ENCODE peak calls at places on chromosomes 3 and 15, in eight cellular contexts. P, T, F, S, D, Y, O and W are unnamed samples.

GRCh38 chr3:11769704-11770103 is 77.0 kb downstream of the TAMM41 start:
- DNase-seq in T (no peak), F (no peak), O (no peak), S (no peak), D (no peak), P (peak), Y (no peak), W (no peak)

GRCh38 chr15:63461230-63461629 is 43.2 kb upstream of the USP3 start:
- DNase-seq in D (no peak), P (no peak), T (no peak), O (peak), Y (no peak), S (no peak), F (no peak), W (no peak)

GRCh38 chr15:65212097-65212496 is 824 bp upstream of the CILP start:
- DNase-seq in P (no peak), D (peak), T (peak), S (no peak), F (peak), O (no peak), Y (peak), W (no peak)

GRCh38 chr15:30030350-30030749 is 52.4 kb upstream of the GOLGA8J start:
- DNase-seq in S (no peak), D (no peak), O (peak), F (no peak), T (no peak), Y (no peak), P (no peak), W (no peak)

GRCh38 chr15:26804063-26804804 is 31.4 kb upstream of the GABRB3 start:
- DNase-seq in F (no peak), O (no peak), P (no peak), S (no peak), Y (no peak), D (no peak), T (no peak), W (no peak)

GRCh38 chr3:100257601-100258000 is 3.2 kb upstream of the TBC1D23 start:
- DNase-seq in T (no peak), S (no peak), D (no peak), Y (no peak), P (no peak), F (no peak), O (no peak), W (no peak)

GRCh38 chr3:161031134-161031533 is 74.0 kb downstream of the B3GALNT1 start:
- DNase-seq in F (no peak), S (no peak), D (no peak), T (no peak), P (no peak), Y (no peak), O (no peak), W (no peak)

GRCh38 chr15:66743703-66744536 is 41.9 kb downstream of the SMAD6 start:
- DNase-seq in P (no peak), T (no peak), D (no peak), O (peak), Y (no peak), S (peak), F (no peak), W (no peak)

GRCh38 chr3:18830087-18830486 is 318.2 kb upstream of the KCNH8 start:
- DNase-seq in S (no peak), Y (no peak), F (no peak), P (no peak), T (no peak), O (no peak), D (no peak), W (no peak)

GRCh38 chr3:36792342-36792741 is 28.0 kb upstream of the DCLK3 start:
- DNase-seq in P (no peak), S (no peak), O (peak), D (no peak), T (no peak), Y (no peak), F (no peak), W (no peak)

GRCh38 chr3:175668300-175668699 is 809.2 kb downstream of the NAALADL2 start:
- DNase-seq in T (no peak), S (no peak), F (no peak), D (no peak), O (no peak), P (no peak), Y (no peak), W (no peak)

GRCh38 chr15:69607101-69607500 is 154.5 kb downstream of the RPLP1 start:
- DNase-seq in F (no peak), T (no peak), P (no peak), D (no peak), Y (no peak), S (no peak), O (peak), W (no peak)

GRCh38 chr3:77460326-77460725 is 420.4 kb downstream of the ROBO2 start:
- DNase-seq in Y (no peak), D (no peak), S (no peak), F (no peak), T (no peak), O (no peak), P (peak), W (no peak)

GRCh38 chr15:87863152-87863551 is 393.4 kb downstream of the NTRK3 start:
- DNase-seq in Y (no peak), P (no peak), F (no peak), T (no peak), O (peak), S (no peak), D (no peak), W (no peak)

GRCh38 chr15:99932676-99933402 is 199.6 kb upstream of the LYSMD4 start:
- DNase-seq in O (no peak), T (no peak), D (no peak), Y (no peak), P (no peak), F (no peak), S (no peak), W (no peak)

GRCh38 chr3:87856126-87856525 is 202.7 kb downstream of the CGGBP1 start:
- DNase-seq in S (no peak), F (no peak), O (peak), T (no peak), Y (no peak), D (no peak), P (no peak), W (no peak)

GRCh38 chr15:29812384-29812694 is 9.9 kb downstream of the TJP1 start:
- DNase-seq in O (peak), S (no peak), F (no peak), Y (no peak), P (peak), T (no peak), D (no peak), W (no peak)

GRCh38 chr15:98996619-98997018 is 11.0 kb downstream of the PGPEP1L start:
- DNase-seq in Y (no peak), T (no peak), F (no peak), D (no peak), O (no peak), P (peak), S (no peak), W (no peak)

GRCh38 chr15:93072440-93073394 is 16.3 kb downstream of the RGMA start:
- DNase-seq in O (peak), F (no peak), S (peak), P (no peak), Y (no peak), T (no peak), D (no peak), W (no peak)

GRCh38 chr3:50610992-50611463 is 546 bp downstream of the CISH start:
- DNase-seq in D (no peak), F (no peak), O (no peak), P (no peak), S (peak), Y (no peak), T (no peak), W (no peak)

GRCh38 chr3:106963446-106963845 is 413.8 kb upstream of the CCDC54 start:
- DNase-seq in S (no peak), T (no peak), Y (no peak), P (no peak), D (no peak), F (no peak), O (peak), W (peak)

GRCh38 chr3:62451211-62451892 is 78.0 kb upstream of the FEZF2 start:
- DNase-seq in O (no peak), F (no peak), S (no peak), P (no peak), T (no peak), D (no peak), Y (no peak), W (no peak)

GRCh38 chr15:83565553-83566159 is 88.3 kb upstream of the ADAMTSL3 start:
- DNase-seq in D (no peak), T (no peak), O (peak), Y (no peak), S (no peak), F (no peak), P (no peak), W (no peak)

GRCh38 chr15:75200765-75201608 is 695 bp upstream of the C15orf39 start:
- DNase-seq in T (peak), P (peak), O (peak), S (peak), Y (peak), D (no peak), F (peak), W (no peak)

GRCh38 chr15:66789029-66790025 is 87.3 kb downstream of the SMAD6 start:
- DNase-seq in Y (no peak), S (peak), D (no peak), F (no peak), T (no peak), O (peak), P (no peak), W (no peak)

GRCh38 chr3:127451321-127451720 is 139.2 kb downstream of the TPRA1 start:
- DNase-seq in P (no peak), Y (no peak), O (no peak), T (no peak), F (no peak), D (no peak), S (no peak), W (no peak)

GRCh38 chr3:61788623-61789507 is 227.5 kb downstream of the PTPRG start:
- DNase-seq in P (no peak), O (no peak), Y (no peak), T (no peak), D (no peak), F (no peak), S (no peak), W (no peak)

GRCh38 chr15:46714959-46715358 is 1002.3 kb upstream of the SEMA6D start:
- DNase-seq in O (no peak), Y (no peak), T (no peak), F (no peak), D (no peak), S (no peak), P (no peak), W (no peak)

GRCh38 chr3:157354722-157355121 is 81.9 kb upstream of the PTX3 start:
- DNase-seq in D (no peak), S (no peak), T (no peak), F (no peak), P (no peak), Y (no peak), O (peak), W (no peak)

GRCh38 chr15:50860824-50861223 is 47.7 kb upstream of the AP4E1 start:
- DNase-seq in S (no peak), D (no peak), O (no peak), F (no peak), T (no peak), Y (no peak), P (no peak), W (no peak)

GRCh38 chr3:123412076-123412475 is 36.8 kb downstream of the ADCY5 start:
- DNase-seq in T (no peak), P (no peak), O (no peak), D (no peak), Y (no peak), S (no peak), F (no peak), W (no peak)

GRCh38 chr3:184907941-184908649 is 96.1 kb downstream of the VPS8 start:
- DNase-seq in D (no peak), Y (no peak), F (no peak), S (peak), T (no peak), P (no peak), O (no peak), W (no peak)

GRCh38 chr15:77475898-77476297 is 55.2 kb downstream of the HMG20A start:
- DNase-seq in P (no peak), T (no peak), S (no peak), F (no peak), D (no peak), O (no peak), Y (no peak), W (no peak)

GRCh38 chr3:105984837-105985236 is 116.0 kb upstream of the CBLB start:
- DNase-seq in T (no peak), S (no peak), P (no peak), O (no peak), F (no peak), D (no peak), Y (no peak), W (no peak)

GRCh38 chr3:161208931-161209330 is 12.2 kb upstream of the NMD3 start:
- DNase-seq in D (no peak), O (no peak), P (no peak), S (no peak), T (no peak), F (no peak), Y (no peak), W (no peak)

GRCh38 chr3:107644631-107645030 is 121.9 kb downstream of the BBX start:
- DNase-seq in Y (no peak), T (no peak), F (no peak), O (no peak), S (no peak), D (no peak), P (peak), W (no peak)

GRCh38 chr15:51144021-51144532 is 49.4 kb upstream of the TNFAIP8L3 start:
- DNase-seq in P (peak), T (no peak), S (no peak), Y (no peak), F (no peak), O (peak), D (no peak), W (peak)

GRCh38 chr15:60370105-60370803 is 27.5 kb downstream of the ANXA2 start:
- DNase-seq in T (no peak), S (no peak), F (no peak), D (no peak), O (peak), Y (no peak), P (no peak), W (no peak)

GRCh38 chr15:101451192-101451799 is 38.2 kb downstream of the PCSK6 start:
- DNase-seq in Y (no peak), D (no peak), F (no peak), S (peak), T (no peak), O (peak), P (no peak), W (no peak)